ENCODE peak calls at places on chromosomes 11 and 22, in eight cellular contexts. V is H9; A is naive B cell; G is dorsolateral prefrontal cortex; Y is SJSA1; K is CD8-positive, alpha-beta T cell; T is GM12865; P is NCI-H510A. B is an unnamed sample.

GRCh38 chr11:114128399-114128798 is 68.9 kb downstream of the ZBTB16 start:
- DNase-seq in V (no peak), A (no peak), G (no peak), Y (no peak), K (no peak), T (no peak), P (no peak), B (no peak)

GRCh38 chr11:71364176-71364671 is 84.0 kb downstream of the DHCR7 start:
- DNase-seq in V (no peak), A (no peak), G (peak; percentile 71), Y (no peak), K (no peak), T (no peak), P (peak; percentile 44), B (no peak)

GRCh38 chr22:39300198-39300830 is 19.1 kb downstream of the RPL3 start:
- DNase-seq in V (no peak), A (peak; percentile 38), G (no peak), Y (no peak), K (no peak), T (peak; percentile 49), P (no peak), B (peak; percentile 67)

GRCh38 chr11:109994896-109995295 is 98.3 kb upstream of the ZC3H12C start:
- DNase-seq in V (no peak), A (no peak), G (no peak), Y (no peak), K (no peak), T (no peak), P (no peak), B (peak; percentile 56)

GRCh38 chr11:25423436-25424184 is 908.3 kb upstream of the ANO3 start:
- DNase-seq in V (no peak), A (no peak), G (no peak), Y (no peak), K (no peak), T (no peak), P (no peak), B (no peak)

GRCh38 chr11:65427691-65428577 is 5.3 kb downstream of the NEAT1 start:
- DNase-seq in V (peak; percentile 36), A (no peak), G (peak; percentile 39), Y (peak; percentile 48), K (peak; percentile 39), T (peak; percentile 74), P (no peak), B (peak; percentile 83)

GRCh38 chr11:21640491-21640890 is 552.4 kb upstream of the ANO5 start:
- DNase-seq in V (no peak), A (no peak), G (no peak), Y (no peak), K (no peak), T (no peak), P (no peak), B (peak; percentile 7)

GRCh38 chr11:46296520-46297448 is 19.3 kb downstream of the CREB3L1 start:
- DNase-seq in V (peak; percentile 97), A (no peak), G (no peak), Y (peak; percentile 92), K (no peak), T (no peak), P (no peak), B (no peak)

GRCh38 chr22:19874307-19875060 is 19.8 kb upstream of the GNB1L start:
- DNase-seq in V (peak; percentile 35), A (no peak), G (peak; percentile 63), Y (no peak), K (peak; percentile 43), T (no peak), P (no peak), B (no peak)

GRCh38 chr11:46333129-46333947 is 13.9 kb upstream of the DGKZ start:
- DNase-seq in V (peak; percentile 64), A (no peak), G (no peak), Y (no peak), K (peak; percentile 33), T (no peak), P (no peak), B (no peak)

GRCh38 chr11:83641511-83641910 is 355.3 kb upstream of the CCDC90B start:
- DNase-seq in V (no peak), A (no peak), G (no peak), Y (no peak), K (no peak), T (no peak), P (no peak), B (no peak)

GRCh38 chr11:60528934-60529333 is 13.7 kb downstream of the MS4A13 start:
- DNase-seq in V (no peak), A (peak; percentile 67), G (no peak), Y (no peak), K (no peak), T (peak; percentile 44), P (no peak), B (peak; percentile 53)

GRCh38 chr22:43783777-43784176 is 28.3 kb downstream of the EFCAB6 start:
- DNase-seq in V (no peak), A (no peak), G (no peak), Y (no peak), K (no peak), T (no peak), P (no peak), B (no peak)

GRCh38 chr22:41987276-41987675 is 11.3 kb upstream of the WBP2NL start:
- DNase-seq in V (no peak), A (no peak), G (no peak), Y (no peak), K (no peak), T (no peak), P (no peak), B (no peak)

GRCh38 chr11:57248780-57249383 is 11.8 kb upstream of the APLNR start:
- DNase-seq in V (peak; percentile 89), A (no peak), G (peak; percentile 73), Y (peak; percentile 56), K (no peak), T (peak; percentile 44), P (peak; percentile 5), B (peak; percentile 87)

GRCh38 chr11:119369035-119369925 is 12.2 kb downstream of the USP2 start:
- DNase-seq in V (no peak), A (no peak), G (no peak), Y (no peak), K (no peak), T (no peak), P (no peak), B (no peak)

GRCh38 chr11:8242480-8243280 is 21.0 kb downstream of the LMO1 start:
- DNase-seq in V (peak; percentile 65), A (no peak), G (no peak), Y (no peak), K (no peak), T (no peak), P (no peak), B (no peak)

GRCh38 chr11:100328626-100329340 is 358.3 kb upstream of the ARHGAP42 start:
- DNase-seq in V (peak; percentile 33), A (no peak), G (no peak), Y (no peak), K (no peak), T (peak; percentile 16), P (no peak), B (no peak)

GRCh38 chr22:43925433-43926348 is 2.1 kb downstream of the PNPLA3 start:
- DNase-seq in V (peak; percentile 74), A (no peak), G (no peak), Y (peak; percentile 61), K (no peak), T (no peak), P (no peak), B (no peak)

GRCh38 chr11:10592331-10592730 is 23.9 kb upstream of the LYVE1 start:
- DNase-seq in V (no peak), A (no peak), G (no peak), Y (peak; percentile 80), K (no peak), T (no peak), P (no peak), B (peak; percentile 70)

GRCh38 chr11:30133308-30133707 is 97.5 kb upstream of the FSHB start:
- DNase-seq in V (no peak), A (no peak), G (no peak), Y (no peak), K (no peak), T (no peak), P (no peak), B (no peak)

GRCh38 chr22:40595497-40596234 is 40.9 kb downstream of the MRTFA start:
- DNase-seq in V (no peak), A (no peak), G (no peak), Y (no peak), K (no peak), T (no peak), P (no peak), B (peak; percentile 66)

GRCh38 chr11:80783561-80783960 is 1342.7 kb upstream of the TENM4 start:
- DNase-seq in V (no peak), A (no peak), G (no peak), Y (no peak), K (no peak), T (no peak), P (no peak), B (no peak)

GRCh38 chr11:124759268-124760204 is 2.6 kb downstream of the ESAM start:
- DNase-seq in V (peak; percentile 49), A (peak; percentile 38), G (no peak), Y (no peak), K (no peak), T (no peak), P (no peak), B (no peak)

GRCh38 chr11:1296287-1296686 is 13.1 kb downstream of the TOLLIP start:
- DNase-seq in V (no peak), A (no peak), G (no peak), Y (no peak), K (no peak), T (no peak), P (no peak), B (no peak)

GRCh38 chr22:27883656-27884350 is 35.3 kb downstream of the PITPNB start:
- DNase-seq in V (no peak), A (no peak), G (no peak), Y (no peak), K (no peak), T (no peak), P (no peak), B (no peak)

B was measured in OCI-M1.